ENCODE peak calls at places on chromosomes 1 and 21, in seven cellular contexts. One of them, this sample, is unnamed.

GRCh38 chr1:185733818-185734709 is at the start of gene HMCN1:
- DNase-seq in HepG2: peak
- DNase-seq in GM12878: no peak
- DNase-seq in SK-N-SH: peak
- DNase-seq in K562: peak
- DNase-seq in HCT116: peak
- DNase-seq in H1: peak
- DNase-seq in this sample: peak

GRCh38 chr1:29685387-29685786 is 449.1 kb downstream of the PTPRU start:
- DNase-seq in GM12878: no peak
- DNase-seq in HepG2: no peak
- DNase-seq in SK-N-SH: no peak
- DNase-seq in K562: no peak
- DNase-seq in H1: peak
- DNase-seq in HCT116: no peak
- DNase-seq in this sample: no peak

GRCh38 chr21:46118871-46119564 is 21.1 kb downstream of the COL6A2 start:
- DNase-seq in SK-N-SH: peak
- DNase-seq in HCT116: no peak
- DNase-seq in GM12878: no peak
- DNase-seq in K562: no peak
- DNase-seq in HepG2: no peak
- DNase-seq in H1: peak
- DNase-seq in this sample: no peak

GRCh38 chr1:159448181-159448580 is 8.7 kb downstream of the OR10J1 start:
- DNase-seq in HepG2: no peak
- DNase-seq in GM12878: no peak
- DNase-seq in H1: no peak
- DNase-seq in K562: no peak
- DNase-seq in SK-N-SH: no peak
- DNase-seq in HCT116: no peak
- DNase-seq in this sample: no peak

GRCh38 chr1:179129702-179130473 is 48.0 kb downstream of the TOR3A start:
- DNase-seq in HCT116: no peak
- DNase-seq in HepG2: no peak
- DNase-seq in SK-N-SH: no peak
- DNase-seq in H1: no peak
- DNase-seq in K562: no peak
- DNase-seq in GM12878: peak
- DNase-seq in this sample: no peak

GRCh38 chr1:200488375-200489165 is 78.7 kb upstream of the ZNF281 start:
- DNase-seq in H1: peak
- DNase-seq in K562: peak
- DNase-seq in HCT116: peak
- DNase-seq in HepG2: peak
- DNase-seq in GM12878: peak
- DNase-seq in SK-N-SH: peak
- DNase-seq in this sample: peak

GRCh38 chr1:1920057-1920607 is 1.1 kb upstream of the TMEM52 start:
- DNase-seq in GM12878: no peak
- DNase-seq in HCT116: no peak
- DNase-seq in H1: no peak
- DNase-seq in K562: no peak
- DNase-seq in SK-N-SH: no peak
- DNase-seq in HepG2: no peak
- DNase-seq in this sample: no peak

GRCh38 chr1:218967836-218968235 is 205.8 kb upstream of the LYPLAL1 start:
- DNase-seq in SK-N-SH: no peak
- DNase-seq in GM12878: no peak
- DNase-seq in H1: no peak
- DNase-seq in HCT116: no peak
- DNase-seq in K562: no peak
- DNase-seq in HepG2: no peak
- DNase-seq in this sample: no peak

GRCh38 chr1:89363638-89364536 is at the start of gene GBP6:
- DNase-seq in SK-N-SH: peak
- DNase-seq in K562: no peak
- DNase-seq in HepG2: no peak
- DNase-seq in GM12878: no peak
- DNase-seq in HCT116: no peak
- DNase-seq in H1: peak
- DNase-seq in this sample: no peak

GRCh38 chr1:207304710-207305151 is 16.7 kb upstream of the CD55 start:
- DNase-seq in K562: no peak
- DNase-seq in HepG2: peak
- DNase-seq in H1: no peak
- DNase-seq in SK-N-SH: no peak
- DNase-seq in HCT116: peak
- DNase-seq in GM12878: no peak
- DNase-seq in this sample: no peak

GRCh38 chr21:43717967-43718871 is 710 bp upstream of the PDXK start:
- DNase-seq in SK-N-SH: peak
- DNase-seq in HepG2: no peak
- DNase-seq in H1: no peak
- DNase-seq in HCT116: no peak
- DNase-seq in GM12878: no peak
- DNase-seq in K562: no peak
- DNase-seq in this sample: no peak

GRCh38 chr1:159591981-159592380 is 4.4 kb downstream of the APCS start:
- DNase-seq in SK-N-SH: no peak
- DNase-seq in HCT116: no peak
- DNase-seq in GM12878: no peak
- DNase-seq in H1: no peak
- DNase-seq in HepG2: no peak
- DNase-seq in K562: no peak
- DNase-seq in this sample: no peak

GRCh38 chr1:36565576-36566501 is 83.1 kb upstream of the CSF3R start:
- DNase-seq in H1: peak
- DNase-seq in HepG2: no peak
- DNase-seq in K562: no peak
- DNase-seq in SK-N-SH: no peak
- DNase-seq in GM12878: no peak
- DNase-seq in HCT116: no peak
- DNase-seq in this sample: no peak

GRCh38 chr1:228689255-228689654 is 46.0 kb upstream of the RHOU start:
- DNase-seq in SK-N-SH: no peak
- DNase-seq in HepG2: no peak
- DNase-seq in K562: no peak
- DNase-seq in HCT116: no peak
- DNase-seq in H1: no peak
- DNase-seq in GM12878: no peak
- DNase-seq in this sample: no peak

GRCh38 chr1:228283043-228283371 is 75.2 kb downstream of the OBSCN start:
- DNase-seq in K562: peak
- DNase-seq in SK-N-SH: no peak
- DNase-seq in HCT116: no peak
- DNase-seq in H1: no peak
- DNase-seq in GM12878: no peak
- DNase-seq in HepG2: no peak
- DNase-seq in this sample: no peak

GRCh38 chr1:213120386-213120785 is 69.3 kb downstream of the RPS6KC1 start:
- DNase-seq in H1: no peak
- DNase-seq in HepG2: no peak
- DNase-seq in SK-N-SH: no peak
- DNase-seq in HCT116: no peak
- DNase-seq in K562: no peak
- DNase-seq in GM12878: no peak
- DNase-seq in this sample: no peak

GRCh38 chr1:117904485-117904884 is 24.9 kb downstream of the GDAP2 start:
- DNase-seq in SK-N-SH: no peak
- DNase-seq in H1: no peak
- DNase-seq in HCT116: no peak
- DNase-seq in GM12878: no peak
- DNase-seq in HepG2: no peak
- DNase-seq in K562: no peak
- DNase-seq in this sample: no peak

GRCh38 chr1:3699596-3699995 is 47.3 kb downstream of the TP73 start:
- DNase-seq in K562: no peak
- DNase-seq in GM12878: no peak
- DNase-seq in HepG2: no peak
- DNase-seq in SK-N-SH: no peak
- DNase-seq in HCT116: no peak
- DNase-seq in H1: no peak
- DNase-seq in this sample: no peak

GRCh38 chr1:4129693-4130092 is 229.6 kb upstream of the C1orf174 start:
- DNase-seq in H1: no peak
- DNase-seq in K562: no peak
- DNase-seq in SK-N-SH: no peak
- DNase-seq in HepG2: no peak
- DNase-seq in GM12878: no peak
- DNase-seq in HCT116: no peak
- DNase-seq in this sample: no peak

GRCh38 chr1:1777510-1777909 is 760 bp downstream of the NADK start:
- DNase-seq in SK-N-SH: peak
- DNase-seq in H1: no peak
- DNase-seq in GM12878: no peak
- DNase-seq in HCT116: peak
- DNase-seq in K562: no peak
- DNase-seq in HepG2: no peak
- DNase-seq in this sample: no peak

GRCh38 chr1:44673675-44674112 is 587 bp downstream of the TMEM53 start:
- DNase-seq in HCT116: no peak
- DNase-seq in SK-N-SH: no peak
- DNase-seq in K562: no peak
- DNase-seq in HepG2: no peak
- DNase-seq in GM12878: no peak
- DNase-seq in H1: no peak
- DNase-seq in this sample: no peak

GRCh38 chr1:222390181-222390580 is 157.7 kb downstream of the HHIPL2 start:
- DNase-seq in HepG2: no peak
- DNase-seq in SK-N-SH: no peak
- DNase-seq in HCT116: no peak
- DNase-seq in H1: no peak
- DNase-seq in K562: no peak
- DNase-seq in GM12878: no peak
- DNase-seq in this sample: no peak

DNA sequence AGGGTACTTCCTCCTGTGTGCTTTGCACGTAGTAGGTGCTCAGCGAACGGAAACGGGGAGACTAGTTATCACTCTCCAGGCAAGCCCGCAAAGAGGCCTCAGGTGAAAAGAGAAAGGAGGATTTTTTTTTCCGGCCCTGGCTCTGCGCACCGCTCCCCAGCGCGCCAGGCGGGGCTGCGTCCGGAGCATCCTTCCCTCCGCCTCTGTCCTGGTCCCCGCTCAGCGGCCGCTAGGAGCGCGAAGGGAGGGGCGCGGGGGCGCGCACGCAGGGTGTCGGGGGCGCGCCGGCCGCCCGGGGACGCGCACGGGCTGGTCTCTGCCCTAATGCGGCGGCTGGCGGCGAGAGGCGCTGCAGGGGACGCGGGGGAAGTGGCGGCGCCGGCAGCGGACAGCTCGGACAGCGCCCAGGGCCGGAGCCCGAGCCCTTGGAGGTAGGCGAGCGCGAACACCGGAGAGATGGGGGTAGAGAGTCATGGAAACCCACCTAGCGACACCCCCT is 42.3 kb upstream of the NFASC start:
- DNase-seq in HCT116: no peak
- DNase-seq in SK-N-SH: peak
- DNase-seq in GM12878: no peak
- DNase-seq in H1: peak
- DNase-seq in HepG2: peak
- DNase-seq in K562: peak
- DNase-seq in this sample: peak
- TF ChIP-seq JUND in HCT116: no peak
- TF ChIP-seq JUND in SK-N-SH: no peak
- TF ChIP-seq JUND in GM12878: no peak
- TF ChIP-seq JUND in H1: no peak
- TF ChIP-seq JUND in HepG2: no peak
- TF ChIP-seq JUND in K562: no peak
- TF ChIP-seq JUND in this sample: no peak

GRCh38 chr1:210883821-210884220 is 250.1 kb downstream of the KCNH1 start:
- DNase-seq in SK-N-SH: no peak
- DNase-seq in HepG2: no peak
- DNase-seq in HCT116: no peak
- DNase-seq in K562: no peak
- DNase-seq in GM12878: no peak
- DNase-seq in H1: no peak
- DNase-seq in this sample: no peak
- TF ChIP-seq JUND in SK-N-SH: no peak
- TF ChIP-seq JUND in HepG2: no peak
- TF ChIP-seq JUND in HCT116: no peak
- TF ChIP-seq JUND in K562: no peak
- TF ChIP-seq JUND in GM12878: no peak
- TF ChIP-seq JUND in H1: no peak
- TF ChIP-seq JUND in this sample: no peak

DNA sequence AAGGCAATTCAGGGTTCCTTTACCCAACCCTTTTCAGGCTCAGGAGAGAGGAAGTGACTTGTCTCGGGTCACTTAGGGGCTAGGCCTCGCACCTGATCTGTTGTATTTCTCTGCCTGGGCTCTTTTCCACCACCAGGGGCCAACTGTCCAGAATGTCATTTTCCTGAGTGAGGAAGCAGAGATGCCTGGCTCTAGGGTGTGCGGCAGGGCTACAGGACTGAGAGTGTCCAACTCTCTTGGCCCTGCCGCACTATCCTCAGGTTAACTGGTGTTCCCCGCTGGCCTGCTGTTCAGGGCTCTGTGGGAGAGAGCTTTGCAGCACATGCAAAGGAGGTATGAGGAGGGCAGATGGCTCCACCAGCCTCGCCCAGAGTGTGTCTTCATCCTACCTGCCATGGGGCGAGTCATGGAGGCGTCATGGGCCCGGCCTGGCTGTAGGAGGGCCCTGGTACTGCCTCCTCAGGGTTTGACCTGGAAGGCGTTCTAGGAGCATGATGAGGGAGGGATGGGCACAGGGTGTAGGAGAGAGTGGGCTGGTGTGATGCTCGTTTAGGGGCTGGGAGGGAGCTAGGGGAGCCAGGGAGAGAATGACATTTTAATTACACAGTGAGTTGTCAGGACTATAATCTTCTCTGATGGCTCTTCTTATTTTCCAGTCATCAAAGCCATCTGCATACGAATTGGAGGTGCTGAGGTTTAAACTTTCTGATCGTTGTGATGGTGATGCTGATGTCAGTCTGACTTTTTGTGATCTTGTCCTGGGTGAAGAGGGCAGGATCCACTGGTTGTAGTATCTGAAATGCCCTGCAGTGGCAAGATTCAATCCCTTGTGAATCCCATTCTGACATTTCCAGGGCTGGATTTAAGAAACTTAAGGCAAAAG is 128.4 kb downstream of the NOS1AP start:
- DNase-seq in GM12878: no peak
- DNase-seq in HCT116: no peak
- DNase-seq in SK-N-SH: no peak
- DNase-seq in H1: no peak
- DNase-seq in K562: no peak
- DNase-seq in HepG2: peak
- DNase-seq in this sample: no peak
- TF ChIP-seq JUND in GM12878: no peak
- TF ChIP-seq JUND in HCT116: no peak
- TF ChIP-seq JUND in SK-N-SH: no peak
- TF ChIP-seq JUND in H1: no peak
- TF ChIP-seq JUND in K562: no peak
- TF ChIP-seq JUND in HepG2: no peak
- TF ChIP-seq JUND in this sample: no peak

DNA sequence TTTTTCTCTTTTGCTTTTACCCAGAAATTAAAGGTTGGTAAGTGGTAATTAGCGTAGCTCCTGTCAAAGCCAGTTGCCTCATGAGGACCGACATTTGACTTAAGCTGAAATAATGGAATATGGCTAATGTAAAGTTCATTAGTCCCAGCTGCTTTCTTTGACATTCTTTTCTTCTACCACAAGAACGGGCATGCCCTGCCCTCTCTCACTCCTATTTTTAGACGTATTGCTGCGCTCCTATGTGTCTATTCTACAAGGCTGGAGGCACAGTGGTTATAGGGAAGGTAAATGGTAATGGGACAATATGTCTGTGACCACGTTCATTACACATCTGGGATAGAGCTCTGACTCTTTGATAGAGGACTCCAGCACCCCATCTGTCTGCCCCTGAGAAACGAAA is 6.8 kb downstream of the CORT start:
- DNase-seq in K562: no peak
- DNase-seq in HepG2: no peak
- DNase-seq in H1: no peak
- DNase-seq in HCT116: no peak
- DNase-seq in SK-N-SH: no peak
- DNase-seq in GM12878: no peak
- DNase-seq in this sample: no peak
- TF ChIP-seq JUND in K562: no peak
- TF ChIP-seq JUND in HepG2: no peak
- TF ChIP-seq JUND in H1: no peak
- TF ChIP-seq JUND in HCT116: no peak
- TF ChIP-seq JUND in SK-N-SH: no peak
- TF ChIP-seq JUND in GM12878: no peak
- TF ChIP-seq JUND in this sample: no peak

This sample was measured in T47D.